ENCODE peak calls at places on chromosomes 3 and 15, in ten cellular contexts. R, T, N, S, U, Q, P, K, H and V are unnamed samples. For H3K9me3, the result is how much of the 10 kb centered on the place peaks cover.

GRCh38 chr3:12316253-12316652 is 27.4 kb downstream of the PPARG start:
- DNase-seq in R (no peak), T (no peak), N (no peak), S (no peak), U (no peak), Q (no peak), P (no peak), K (no peak), H (no peak), V (no peak)

GRCh38 chr3:111236833-111237713 is 165.5 kb downstream of the NECTIN3 start:
- DNase-seq in R (no peak), T (no peak), N (no peak), S (no peak), U (no peak), Q (no peak), P (no peak), K (no peak), H (no peak), V (no peak)

GRCh38 chr3:46713898-46714552 is 3.6 kb downstream of the PRSS50 start:
- DNase-seq in R (no peak), T (peak), N (no peak), S (peak), U (no peak), Q (no peak), P (no peak), K (peak), H (no peak), V (no peak)

GRCh38 chr3:27360113-27361078 is 8.8 kb downstream of the NEK10 start:
- DNase-seq in R (no peak), T (peak), N (no peak), S (no peak), U (peak), Q (no peak), P (no peak), K (peak), H (no peak), V (peak)

GRCh38 chr3:103052236-103052830 is 617.5 kb downstream of the ZPLD1 start:
- DNase-seq in R (no peak), T (no peak), N (no peak), S (peak), U (peak), Q (peak), P (no peak), K (peak), H (no peak), V (no peak)

GRCh38 chr3:40574661-40575060 is 49.9 kb downstream of the ZNF621 start:
- DNase-seq in R (peak), T (no peak), N (no peak), S (no peak), U (no peak), Q (no peak), P (no peak), K (no peak), H (no peak), V (no peak)

GRCh38 chr3:111971533-111971932 is 7.3 kb upstream of the ABHD10 start:
- DNase-seq in R (no peak), T (no peak), N (peak), S (no peak), U (no peak), Q (no peak), P (no peak), K (no peak), H (no peak), V (no peak)

GRCh38 chr15:84947947-84948830 is 33.5 kb upstream of the PDE8A start:
- DNase-seq in R (no peak), T (no peak), N (no peak), S (no peak), U (no peak), Q (peak), P (peak), K (no peak), H (no peak), V (no peak)

GRCh38 chr3:185960518-185961288 is 22.9 kb upstream of the TRA2B start:
- DNase-seq in R (peak), T (no peak), N (no peak), S (no peak), U (peak), Q (no peak), P (no peak), K (no peak), H (no peak), V (no peak)

GRCh38 chr3:187986514-187986934 is 167.4 kb upstream of the LPP start:
- DNase-seq in R (no peak), T (no peak), N (no peak), S (no peak), U (no peak), Q (no peak), P (peak), K (peak), H (no peak), V (no peak)

GRCh38 chr3:71908001-71908400 is 123.1 kb upstream of the PROK2 start:
- DNase-seq in R (no peak), T (no peak), N (no peak), S (peak), U (no peak), Q (no peak), P (no peak), K (no peak), H (no peak), V (no peak)

DNA sequence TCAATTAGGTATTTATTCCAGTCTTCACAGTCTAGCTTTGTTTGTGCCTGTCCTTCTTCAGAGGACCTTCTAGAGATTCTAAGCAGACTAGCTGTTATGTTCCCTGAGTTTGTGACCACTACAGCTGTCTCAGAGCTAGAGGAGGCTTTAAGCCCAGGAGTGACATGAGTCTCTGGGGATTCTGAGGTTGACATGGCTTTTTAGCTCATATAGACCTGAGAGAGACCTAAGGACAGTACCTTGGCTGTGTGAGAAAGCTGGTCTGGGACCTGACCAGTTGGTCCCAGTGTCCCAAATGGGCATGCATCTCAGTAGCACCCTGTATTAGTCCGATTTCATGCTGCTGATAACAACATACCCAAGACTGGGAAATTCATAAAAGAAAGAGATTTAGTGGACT is 330.2 kb downstream of the DIPK2A start:
- DNase-seq in R (no peak), T (no peak), N (no peak), S (no peak), U (no peak), Q (no peak), P (no peak), K (no peak), H (no peak), V (no peak)
- H3K9me3 ChIP-seq in R (under half), T (under half), N (under half), S (under half), U (under half), Q (under half), P (under half), K (under half), H (under half), V (under half)

GRCh38 chr15:25055356-25056068 is 100.7 kb downstream of the SNRPN start:
- DNase-seq in R (no peak), T (peak), N (no peak), S (no peak), U (no peak), Q (no peak), P (no peak), K (no peak), H (no peak), V (no peak)

GRCh38 chr15:25054329-25054728 is 99.5 kb downstream of the SNRPN start:
- DNase-seq in R (no peak), T (peak), N (no peak), S (no peak), U (no peak), Q (no peak), P (no peak), K (no peak), H (no peak), V (no peak)

GRCh38 chr15:25053000-25053815 is 98.4 kb downstream of the SNRPN start:
- DNase-seq in R (no peak), T (peak), N (no peak), S (no peak), U (no peak), Q (no peak), P (no peak), K (no peak), H (no peak), V (no peak)

GRCh38 chr15:25056484-25057429 is 102.0 kb downstream of the SNRPN start:
- DNase-seq in R (no peak), T (peak), N (no peak), S (no peak), U (no peak), Q (no peak), P (no peak), K (no peak), H (no peak), V (no peak)

DNA sequence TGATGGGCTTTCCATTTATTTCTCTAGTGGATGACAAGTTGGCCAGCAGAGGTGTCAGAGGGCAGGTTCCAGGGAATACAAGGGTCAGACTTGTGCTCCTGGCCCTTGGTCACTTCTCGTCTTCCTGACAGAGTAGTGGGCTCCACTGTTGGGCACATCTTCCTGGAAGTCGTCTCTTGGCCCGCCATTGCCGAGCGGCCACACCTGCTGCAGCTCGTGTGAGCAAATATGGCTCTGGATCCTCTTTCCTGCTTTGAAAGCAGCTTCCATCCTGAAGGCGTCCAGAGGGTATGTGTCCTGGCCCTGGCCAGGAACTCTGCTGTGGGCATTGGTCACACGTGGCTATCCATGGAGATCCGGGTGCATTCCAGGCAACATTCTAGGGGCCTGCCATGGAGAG is 100.2 kb downstream of the SNRPN start:
- DNase-seq in R (no peak), T (no peak), N (no peak), S (no peak), U (no peak), Q (no peak), P (no peak), K (no peak), H (no peak), V (no peak)
- H3K9me3 ChIP-seq in R (under half), T (half or more), N (half or more), S (half or more), U (half or more), Q (half or more), P (half or more), K (under half), H (half or more), V (under half)

DNA sequence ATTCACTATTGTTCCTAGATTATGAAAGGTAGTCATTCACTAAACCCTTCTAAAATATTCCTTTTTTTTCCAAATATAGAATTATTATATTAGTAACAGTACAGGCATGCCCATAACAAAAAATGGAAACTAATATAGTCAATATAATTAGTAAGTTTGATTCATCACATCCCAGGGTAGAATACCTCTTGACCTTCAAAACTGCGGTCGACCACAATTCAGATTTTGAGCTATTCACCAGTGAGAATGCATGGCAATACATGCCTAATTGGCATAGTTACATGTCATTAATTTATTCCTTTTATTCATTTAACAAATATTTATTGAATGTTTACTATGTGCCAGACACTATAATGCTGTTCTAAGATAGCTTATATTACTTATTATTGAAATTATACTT is 98.0 kb downstream of the CHL1 start:
- DNase-seq in R (no peak), T (no peak), N (no peak), S (no peak), U (no peak), Q (no peak), P (no peak), K (no peak), H (no peak), V (no peak)
- H3K9me3 ChIP-seq in R (under half), T (under half), N (under half), S (under half), U (under half), Q (under half), P (under half), K (under half), H (under half), V (under half)

GRCh38 chr3:49237344-49237743 is 39.7 kb downstream of the C3orf62 start:
- DNase-seq in R (no peak), T (no peak), N (no peak), S (no peak), U (no peak), Q (no peak), P (no peak), K (no peak), H (no peak), V (no peak)

GRCh38 chr3:49238274-49239127 is 38.5 kb downstream of the C3orf62 start:
- DNase-seq in R (no peak), T (peak), N (no peak), S (no peak), U (peak), Q (peak), P (no peak), K (peak), H (no peak), V (no peak)

DNA sequence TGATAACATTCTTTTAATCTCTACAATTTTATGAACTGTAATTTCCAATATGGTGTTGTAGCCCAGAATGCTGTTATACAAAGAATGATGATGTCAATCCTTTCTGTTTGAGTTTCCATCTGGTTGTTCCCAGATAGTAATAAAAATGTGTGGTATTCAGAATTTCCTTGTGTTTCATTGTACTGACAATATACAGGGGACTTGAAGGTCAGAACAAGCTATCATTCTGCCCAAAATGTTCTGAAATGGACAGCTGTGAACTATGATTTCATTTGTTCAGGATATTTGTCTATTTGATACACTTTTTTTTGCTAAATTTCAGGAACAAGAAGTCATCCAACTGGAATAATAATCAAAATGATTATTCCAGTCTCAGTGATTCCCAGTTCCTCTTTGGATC is 40.8 kb downstream of the C3orf62 start:
- DNase-seq in R (no peak), T (no peak), N (no peak), S (no peak), U (no peak), Q (no peak), P (no peak), K (no peak), H (no peak), V (no peak)
- H3K9me3 ChIP-seq in R (under half), T (under half), N (under half), S (under half), U (under half), Q (under half), P (under half), K (under half), H (under half), V (under half)

GRCh38 chr3:37419979-37420378 is 245.6 kb upstream of the LRRFIP2 start:
- DNase-seq in R (no peak), T (no peak), N (no peak), S (no peak), U (no peak), Q (no peak), P (no peak), K (no peak), H (no peak), V (no peak)
- H3K9me3 ChIP-seq in R (under half), T (under half), N (under half), S (under half), U (under half), Q (under half), P (under half), K (under half), H (under half), V (under half)

DNA sequence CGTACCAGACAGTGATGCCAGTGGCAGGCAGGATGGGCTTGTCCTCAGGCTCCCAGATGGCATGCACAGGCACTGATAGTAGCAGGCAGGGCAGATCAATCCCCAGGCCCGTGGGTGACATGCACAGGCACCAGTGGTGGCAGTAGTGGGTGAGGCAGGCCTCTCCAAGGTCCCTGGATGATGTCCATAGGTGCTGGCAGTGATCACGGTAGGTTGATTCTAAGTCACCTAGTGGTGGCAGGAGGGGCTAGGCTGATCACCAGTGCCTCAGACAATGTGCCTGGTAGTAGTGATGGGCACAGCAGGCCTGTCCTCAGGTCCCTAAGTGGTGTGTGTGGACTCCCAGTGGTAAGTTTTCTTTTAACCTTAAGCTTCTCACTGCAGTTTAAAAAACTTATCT is 19.6 kb downstream of the CEP63 start:
- DNase-seq in R (no peak), T (no peak), N (no peak), S (no peak), U (no peak), Q (no peak), P (no peak), K (no peak), H (no peak), V (no peak)
- H3K9me3 ChIP-seq in R (under half), T (under half), N (under half), S (under half), U (under half), Q (under half), P (under half), K (under half), H (under half), V (under half)

GRCh38 chr15:23401627-23402026 is 45.4 kb downstream of the GOLGA6L2 start:
- DNase-seq in R (no peak), T (no peak), N (no peak), S (no peak), U (no peak), Q (no peak), P (no peak), K (no peak), H (no peak), V (no peak)

GRCh38 chr15:23402140-23402539 is 44.9 kb downstream of the GOLGA6L2 start:
- DNase-seq in R (no peak), T (no peak), N (no peak), S (no peak), U (no peak), Q (no peak), P (no peak), K (no peak), H (no peak), V (no peak)

GRCh38 chr15:23402544-23402943 is 44.5 kb downstream of the GOLGA6L2 start:
- DNase-seq in R (no peak), T (no peak), N (no peak), S (no peak), U (no peak), Q (no peak), P (no peak), K (no peak), H (no peak), V (no peak)

GRCh38 chr15:23397779-23398178 is 43.2 kb downstream of the GOLGA8S start:
- DNase-seq in R (no peak), T (no peak), N (no peak), S (no peak), U (no peak), Q (no peak), P (no peak), K (no peak), H (no peak), V (no peak)

GRCh38 chr15:23403550-23403949 is 43.5 kb downstream of the GOLGA6L2 start:
- DNase-seq in R (no peak), T (no peak), N (no peak), S (no peak), U (no peak), Q (no peak), P (no peak), K (no peak), H (no peak), V (no peak)
- H3K9me3 ChIP-seq in R (under half), T (under half), N (under half), S (under half), U (under half), Q (under half), P (under half), K (under half), H (under half), V (under half)

GRCh38 chr15:94080989-94081605 is 150.3 kb upstream of the MCTP2 start:
- DNase-seq in R (no peak), T (no peak), N (no peak), S (no peak), U (no peak), Q (no peak), P (no peak), K (no peak), H (no peak), V (no peak)
- H3K9me3 ChIP-seq in R (under half), T (under half), N (under half), S (under half), U (under half), Q (under half), P (under half), K (under half), H (under half), V (under half)

GRCh38 chr3:159371928-159372327 is 570.1 kb downstream of the MFSD1 start:
- DNase-seq in R (no peak), T (no peak), N (no peak), S (no peak), U (no peak), Q (no peak), P (no peak), K (no peak), H (no peak), V (no peak)
- H3K9me3 ChIP-seq in R (under half), T (under half), N (under half), S (under half), U (under half), Q (under half), P (under half), K (under half), H (under half), V (under half)